ENCODE peak calls at places on chromosomes 7 and 10, in five cellular contexts. One of them, this sample, is unnamed.

GRCh38 chr10:36446873-36447272 is 678.5 kb upstream of the ANKRD30A start:
- DNase-seq in OCI-LY7: no peak
- DNase-seq in nephron progenitor cell: no peak
- DNase-seq in foreskin fibroblast: no peak
- DNase-seq in hepatocyte: peak; percentile 6
- DNase-seq in this sample: no peak

GRCh38 chr10:22479419-22479818 is 134.1 kb downstream of the SPAG6 start:
- DNase-seq in OCI-LY7: no peak
- DNase-seq in nephron progenitor cell: no peak
- DNase-seq in foreskin fibroblast: peak; percentile 22
- DNase-seq in hepatocyte: no peak
- DNase-seq in this sample: no peak

GRCh38 chr7:47625861-47626444 is 44.0 kb upstream of the TNS3 start:
- DNase-seq in OCI-LY7: no peak
- DNase-seq in nephron progenitor cell: no peak
- DNase-seq in foreskin fibroblast: no peak
- DNase-seq in hepatocyte: no peak
- DNase-seq in this sample: no peak

GRCh38 chr7:43784030-43785001 is 25.8 kb downstream of the BLVRA start:
- DNase-seq in OCI-LY7: no peak
- DNase-seq in nephron progenitor cell: no peak
- DNase-seq in foreskin fibroblast: peak; percentile 12
- DNase-seq in hepatocyte: no peak
- DNase-seq in this sample: no peak

GRCh38 chr7:29891766-29892165 is 85.5 kb downstream of the WIPF3 start:
- DNase-seq in OCI-LY7: no peak
- DNase-seq in nephron progenitor cell: no peak
- DNase-seq in foreskin fibroblast: no peak
- DNase-seq in hepatocyte: no peak
- DNase-seq in this sample: no peak

GRCh38 chr7:114310344-114311118 is 104.1 kb upstream of the FOXP2 start:
- DNase-seq in OCI-LY7: no peak
- DNase-seq in nephron progenitor cell: no peak
- DNase-seq in foreskin fibroblast: no peak
- DNase-seq in hepatocyte: no peak
- DNase-seq in this sample: no peak

GRCh38 chr10:74039561-74040145 is 41.7 kb downstream of the VCL start:
- DNase-seq in OCI-LY7: no peak
- DNase-seq in nephron progenitor cell: no peak
- DNase-seq in foreskin fibroblast: peak; percentile 83
- DNase-seq in hepatocyte: no peak
- DNase-seq in this sample: peak; percentile 53

GRCh38 chr7:144027070-144027469 is 21.7 kb upstream of the OR2A5 start:
- DNase-seq in OCI-LY7: no peak
- DNase-seq in nephron progenitor cell: no peak
- DNase-seq in foreskin fibroblast: peak; percentile 27
- DNase-seq in hepatocyte: peak; percentile 34
- DNase-seq in this sample: peak; percentile 52

GRCh38 chr7:81025360-81025759 is 106.5 kb upstream of the SEMA3C start:
- DNase-seq in OCI-LY7: no peak
- DNase-seq in nephron progenitor cell: no peak
- DNase-seq in foreskin fibroblast: no peak
- DNase-seq in hepatocyte: no peak
- DNase-seq in this sample: no peak

GRCh38 chr10:99993994-99994689 is 15.6 kb downstream of the DNMBP start:
- DNase-seq in OCI-LY7: peak; percentile 66
- DNase-seq in nephron progenitor cell: no peak
- DNase-seq in foreskin fibroblast: peak; percentile 89
- DNase-seq in hepatocyte: peak; percentile 67
- DNase-seq in this sample: peak; percentile 85

GRCh38 chr10:13559124-13559700 is 27.6 kb upstream of the PRPF18 start:
- DNase-seq in OCI-LY7: no peak
- DNase-seq in nephron progenitor cell: no peak
- DNase-seq in foreskin fibroblast: no peak
- DNase-seq in hepatocyte: no peak
- DNase-seq in this sample: peak; percentile 4

GRCh38 chr10:99681553-99681952 is 22.2 kb downstream of the ENTPD7 start:
- DNase-seq in OCI-LY7: no peak
- DNase-seq in nephron progenitor cell: no peak
- DNase-seq in foreskin fibroblast: peak; percentile 92
- DNase-seq in hepatocyte: no peak
- DNase-seq in this sample: peak; percentile 82

GRCh38 chr10:35546824-35547225 is 58.3 kb upstream of the GJD4 start:
- DNase-seq in OCI-LY7: no peak
- DNase-seq in nephron progenitor cell: no peak
- DNase-seq in foreskin fibroblast: peak; percentile 16
- DNase-seq in hepatocyte: peak; percentile 33
- DNase-seq in this sample: peak; percentile 97

GRCh38 chr7:31129067-31129466 is 77.0 kb downstream of the ADCYAP1R1 start:
- DNase-seq in OCI-LY7: no peak
- DNase-seq in nephron progenitor cell: no peak
- DNase-seq in foreskin fibroblast: no peak
- DNase-seq in hepatocyte: no peak
- DNase-seq in this sample: no peak
- TF ChIP-seq CTCF in OCI-LY7: peak; percentile 39
- TF ChIP-seq CTCF in nephron progenitor cell: no peak
- TF ChIP-seq CTCF in foreskin fibroblast: no peak
- TF ChIP-seq CTCF in hepatocyte: no peak
- TF ChIP-seq CTCF in this sample: peak; percentile 43

GRCh38 chr10:86295351-86295750 is 71.2 kb downstream of the GRID1 start:
- DNase-seq in OCI-LY7: no peak
- DNase-seq in nephron progenitor cell: no peak
- DNase-seq in foreskin fibroblast: no peak
- DNase-seq in hepatocyte: no peak
- DNase-seq in this sample: no peak
- TF ChIP-seq CTCF in OCI-LY7: no peak
- TF ChIP-seq CTCF in nephron progenitor cell: no peak
- TF ChIP-seq CTCF in foreskin fibroblast: no peak
- TF ChIP-seq CTCF in hepatocyte: no peak
- TF ChIP-seq CTCF in this sample: no peak

GRCh38 chr7:120553497-120553896 is 280.5 kb downstream of the KCND2 start:
- DNase-seq in OCI-LY7: no peak
- DNase-seq in nephron progenitor cell: no peak
- DNase-seq in foreskin fibroblast: no peak
- DNase-seq in hepatocyte: no peak
- DNase-seq in this sample: no peak

GRCh38 chr7:120550494-120551048 is 277.6 kb downstream of the KCND2 start:
- DNase-seq in OCI-LY7: no peak
- DNase-seq in nephron progenitor cell: no peak
- DNase-seq in foreskin fibroblast: no peak
- DNase-seq in hepatocyte: no peak
- DNase-seq in this sample: no peak

DNA sequence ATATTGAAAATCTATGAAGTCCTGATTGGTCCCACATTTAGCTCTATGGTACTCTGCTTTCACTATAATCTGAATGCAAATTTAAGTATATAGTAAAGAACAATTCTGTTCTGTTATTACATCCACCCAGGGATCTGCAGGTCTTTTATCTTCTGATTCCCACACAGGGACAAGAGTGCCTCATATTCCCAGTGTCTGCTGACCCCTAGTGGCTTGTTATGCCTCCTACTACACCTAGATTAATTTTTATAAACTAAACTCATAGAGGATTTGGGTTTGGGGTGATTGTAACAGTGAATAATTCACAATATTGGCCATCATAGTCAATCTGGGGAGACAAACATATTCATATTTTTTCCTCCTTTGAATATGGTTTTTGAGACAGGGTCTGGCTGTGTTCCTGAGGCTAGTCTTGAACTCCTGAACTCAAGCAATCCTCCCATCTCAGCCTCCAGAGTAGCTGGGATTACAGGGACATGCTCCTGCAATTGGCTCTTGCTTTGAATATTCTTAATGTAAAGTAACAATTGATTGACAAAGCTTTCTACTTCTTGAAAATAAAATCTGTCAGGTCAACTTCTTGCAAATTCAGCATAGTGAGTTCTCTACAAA is 282.1 kb downstream of the KCND2 start:
- DNase-seq in OCI-LY7: peak; percentile 39
- DNase-seq in nephron progenitor cell: peak; percentile 51
- DNase-seq in foreskin fibroblast: peak; percentile 28
- DNase-seq in hepatocyte: peak; percentile 80
- DNase-seq in this sample: peak; percentile 8
- TF ChIP-seq CTCF in OCI-LY7: peak; percentile 85
- TF ChIP-seq CTCF in nephron progenitor cell: peak; percentile 84
- TF ChIP-seq CTCF in foreskin fibroblast: peak; percentile 73
- TF ChIP-seq CTCF in hepatocyte: peak; percentile 87
- TF ChIP-seq CTCF in this sample: peak; percentile 77

DNA sequence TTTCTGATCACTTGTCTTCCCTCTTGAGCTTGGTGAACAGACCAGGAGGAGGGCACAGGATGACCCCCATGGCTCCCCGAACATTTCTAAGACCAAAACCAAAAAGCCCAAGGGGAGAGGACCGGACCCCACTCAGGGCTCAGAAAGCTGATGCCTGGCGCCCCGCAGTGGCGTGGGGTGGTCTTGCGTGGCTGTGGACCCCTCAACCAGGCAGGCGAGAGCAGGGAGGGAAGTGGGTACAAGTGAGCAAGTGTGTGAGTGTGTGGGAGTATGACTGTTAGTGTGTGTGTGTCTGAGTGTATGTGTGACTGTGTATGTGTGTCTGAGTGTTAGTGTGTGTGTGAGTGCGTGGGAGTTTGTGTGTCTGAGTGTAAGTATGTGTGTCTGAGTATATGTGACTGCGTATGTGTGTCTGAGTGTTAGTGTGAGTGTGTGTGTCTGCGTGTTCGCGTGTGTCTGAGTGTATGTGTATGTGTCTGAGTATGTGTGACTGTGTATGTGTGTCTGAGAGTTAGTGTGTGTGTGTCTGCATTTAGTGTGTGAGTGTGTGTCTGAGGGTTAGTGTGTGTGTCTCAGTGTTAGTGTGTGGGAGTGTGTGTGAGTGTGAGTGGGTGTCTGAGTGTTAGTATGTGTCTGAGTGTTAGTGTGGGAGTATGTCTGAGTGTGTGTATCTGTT is 34.0 kb upstream of the INSIG1 start:
- DNase-seq in OCI-LY7: peak; percentile 7
- DNase-seq in nephron progenitor cell: peak; percentile 18
- DNase-seq in foreskin fibroblast: no peak
- DNase-seq in hepatocyte: no peak
- DNase-seq in this sample: no peak
- TF ChIP-seq CTCF in OCI-LY7: peak; percentile 60
- TF ChIP-seq CTCF in nephron progenitor cell: no peak
- TF ChIP-seq CTCF in foreskin fibroblast: no peak
- TF ChIP-seq CTCF in hepatocyte: no peak
- TF ChIP-seq CTCF in this sample: no peak

GRCh38 chr10:119688033-119688508 is 36.9 kb downstream of the BAG3 start:
- DNase-seq in OCI-LY7: peak; percentile 40
- DNase-seq in nephron progenitor cell: no peak
- DNase-seq in foreskin fibroblast: no peak
- DNase-seq in hepatocyte: peak; percentile 30
- DNase-seq in this sample: no peak
- TF ChIP-seq CTCF in OCI-LY7: peak; percentile 41
- TF ChIP-seq CTCF in nephron progenitor cell: no peak
- TF ChIP-seq CTCF in foreskin fibroblast: no peak
- TF ChIP-seq CTCF in hepatocyte: peak; percentile 17
- TF ChIP-seq CTCF in this sample: no peak

GRCh38 chr10:11702264-11702663 is 39.9 kb upstream of the ECHDC3 start:
- DNase-seq in OCI-LY7: no peak
- DNase-seq in nephron progenitor cell: no peak
- DNase-seq in foreskin fibroblast: no peak
- DNase-seq in hepatocyte: no peak
- DNase-seq in this sample: no peak

GRCh38 chr10:11707936-11708335 is 34.2 kb upstream of the ECHDC3 start:
- DNase-seq in OCI-LY7: no peak
- DNase-seq in nephron progenitor cell: no peak
- DNase-seq in foreskin fibroblast: no peak
- DNase-seq in hepatocyte: no peak
- DNase-seq in this sample: no peak

GRCh38 chr10:11705687-11706086 is 36.5 kb upstream of the ECHDC3 start:
- DNase-seq in OCI-LY7: no peak
- DNase-seq in nephron progenitor cell: no peak
- DNase-seq in foreskin fibroblast: peak; percentile 36
- DNase-seq in hepatocyte: no peak
- DNase-seq in this sample: no peak

GRCh38 chr10:11704087-11704486 is 38.1 kb upstream of the ECHDC3 start:
- DNase-seq in OCI-LY7: no peak
- DNase-seq in nephron progenitor cell: no peak
- DNase-seq in foreskin fibroblast: no peak
- DNase-seq in hepatocyte: no peak
- DNase-seq in this sample: no peak

GRCh38 chr10:11706911-11707567 is 35.1 kb upstream of the ECHDC3 start:
- DNase-seq in OCI-LY7: no peak
- DNase-seq in nephron progenitor cell: no peak
- DNase-seq in foreskin fibroblast: no peak
- DNase-seq in hepatocyte: no peak
- DNase-seq in this sample: no peak
- TF ChIP-seq CTCF in OCI-LY7: peak; percentile 61
- TF ChIP-seq CTCF in nephron progenitor cell: no peak
- TF ChIP-seq CTCF in foreskin fibroblast: peak; percentile 9
- TF ChIP-seq CTCF in hepatocyte: no peak
- TF ChIP-seq CTCF in this sample: peak; percentile 49

GRCh38 chr7:97971120-97971989 is 18.6 kb downstream of the OCM2 start:
- DNase-seq in OCI-LY7: peak; percentile 63
- DNase-seq in nephron progenitor cell: no peak
- DNase-seq in foreskin fibroblast: peak; percentile 43
- DNase-seq in hepatocyte: peak; percentile 29
- DNase-seq in this sample: peak; percentile 3

GRCh38 chr7:97973206-97973658 is 16.8 kb downstream of the OCM2 start:
- DNase-seq in OCI-LY7: no peak
- DNase-seq in nephron progenitor cell: peak; percentile 33
- DNase-seq in foreskin fibroblast: no peak
- DNase-seq in hepatocyte: peak; percentile 47
- DNase-seq in this sample: no peak

DNA sequence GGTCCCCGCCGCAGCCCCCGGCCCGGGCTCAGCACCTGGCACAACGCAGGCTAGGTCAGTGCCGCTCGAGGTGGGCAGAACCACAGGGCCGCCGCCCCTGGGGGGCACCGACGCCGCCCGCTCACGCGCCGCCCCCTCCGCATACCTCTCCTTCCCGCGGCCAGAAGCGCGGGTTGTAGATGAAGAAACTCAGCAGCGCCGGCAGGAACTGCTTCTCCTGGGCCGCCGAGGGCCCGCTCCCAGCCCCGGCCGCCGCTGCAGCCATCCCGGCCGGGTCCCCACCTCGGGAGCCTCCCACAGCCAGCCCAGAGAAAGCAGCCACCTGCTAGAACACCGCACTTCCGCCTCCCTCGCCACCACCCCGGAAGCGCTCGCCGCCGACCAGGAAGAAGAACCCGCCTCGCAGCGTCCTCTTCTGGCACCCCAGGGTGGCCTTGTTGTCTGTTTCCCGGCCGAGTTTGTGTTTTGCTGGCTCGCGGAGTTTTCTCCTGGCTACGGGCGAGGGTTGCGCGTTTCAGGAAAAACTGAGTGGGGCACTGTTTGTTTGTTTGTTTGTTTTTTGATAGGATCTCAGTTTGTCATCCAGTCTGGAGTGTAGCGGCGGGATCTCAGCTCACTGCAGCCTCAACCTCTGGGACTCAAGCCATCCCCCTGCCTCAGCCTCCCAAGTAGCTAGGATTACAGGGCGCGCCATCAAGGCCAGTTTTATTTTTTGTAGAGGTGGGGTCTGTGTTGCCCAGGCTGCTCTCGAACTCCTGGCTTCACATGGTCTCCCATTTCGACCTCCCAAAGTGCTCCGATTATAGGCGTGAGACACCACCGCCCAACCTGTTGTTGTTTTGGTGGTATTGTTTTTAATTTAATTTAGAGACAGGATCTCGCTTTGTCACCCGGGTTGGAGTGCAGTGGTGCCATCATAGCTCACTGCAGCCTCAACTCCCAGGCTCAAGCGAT is 17.7 kb downstream of the OCM2 start:
- DNase-seq in OCI-LY7: peak; percentile 88
- DNase-seq in nephron progenitor cell: peak; percentile 63
- DNase-seq in foreskin fibroblast: peak; percentile 87
- DNase-seq in hepatocyte: peak; percentile 89
- DNase-seq in this sample: peak; percentile 58
- TF ChIP-seq CTCF in OCI-LY7: peak; percentile 71
- TF ChIP-seq CTCF in nephron progenitor cell: no peak
- TF ChIP-seq CTCF in foreskin fibroblast: peak; percentile 33
- TF ChIP-seq CTCF in hepatocyte: peak; percentile 35
- TF ChIP-seq CTCF in this sample: peak; percentile 55

This sample was measured in HFFc6.